ENCODE peak calls at places on chromosomes 2 and 18, in five cellular contexts. One of them, this sample, is unnamed. For H3K4me1, the result is how much of the 10 kb centered on the place peaks cover.

GRCh38 chr2:190911813-190912212 is 31.2 kb downstream of the GLS start:
- DNase-seq in right lobe of liver: no peak
- DNase-seq in transverse colon: no peak
- DNase-seq in vagina: no peak
- DNase-seq in breast epithelium: no peak
- DNase-seq in this sample: no peak

GRCh38 chr2:119544075-119545031 is at the start of gene CFAP221:
- DNase-seq in transverse colon: peak
- DNase-seq in breast epithelium: peak
- DNase-seq in vagina: no peak
- DNase-seq in right lobe of liver: peak
- DNase-seq in this sample: peak

GRCh38 chr18:23422751-23423418 is 30.2 kb upstream of the RIOK3 start:
- DNase-seq in transverse colon: peak
- DNase-seq in vagina: no peak
- DNase-seq in right lobe of liver: no peak
- DNase-seq in breast epithelium: peak
- DNase-seq in this sample: peak

GRCh38 chr2:203782262-203782976 is 76.0 kb downstream of the CD28 start:
- DNase-seq in transverse colon: peak
- DNase-seq in right lobe of liver: no peak
- DNase-seq in breast epithelium: no peak
- DNase-seq in vagina: no peak
- DNase-seq in this sample: peak

GRCh38 chr2:106011380-106011779 is 182.7 kb downstream of the UXS1 start:
- DNase-seq in transverse colon: no peak
- DNase-seq in vagina: no peak
- DNase-seq in breast epithelium: no peak
- DNase-seq in right lobe of liver: no peak
- DNase-seq in this sample: no peak

GRCh38 chr2:85017436-85018048 is 46.6 kb downstream of the KCMF1 start:
- DNase-seq in vagina: no peak
- DNase-seq in right lobe of liver: no peak
- DNase-seq in breast epithelium: no peak
- DNase-seq in transverse colon: no peak
- DNase-seq in this sample: no peak

GRCh38 chr2:123771928-123772632 is 253.0 kb upstream of the CNTNAP5 start:
- DNase-seq in vagina: no peak
- DNase-seq in breast epithelium: no peak
- DNase-seq in transverse colon: no peak
- DNase-seq in right lobe of liver: no peak
- DNase-seq in this sample: no peak

GRCh38 chr18:55220523-55220922 is 261.3 kb upstream of the CCDC68 start:
- DNase-seq in transverse colon: no peak
- DNase-seq in right lobe of liver: no peak
- DNase-seq in breast epithelium: no peak
- DNase-seq in vagina: no peak
- DNase-seq in this sample: no peak

GRCh38 chr2:169071455-169071854 is 2.1 kb downstream of the DHRS9 start:
- DNase-seq in transverse colon: no peak
- DNase-seq in right lobe of liver: no peak
- DNase-seq in breast epithelium: no peak
- DNase-seq in vagina: no peak
- DNase-seq in this sample: no peak

GRCh38 chr2:177282101-177282573 is 17.6 kb upstream of the NFE2L2 start:
- DNase-seq in breast epithelium: no peak
- DNase-seq in vagina: no peak
- DNase-seq in right lobe of liver: peak
- DNase-seq in transverse colon: no peak
- DNase-seq in this sample: peak

GRCh38 chr2:168526641-168527040 is 70.6 kb downstream of the CERS6 start:
- DNase-seq in transverse colon: no peak
- DNase-seq in right lobe of liver: no peak
- DNase-seq in vagina: peak
- DNase-seq in breast epithelium: no peak
- DNase-seq in this sample: no peak

GRCh38 chr2:24833821-24834732 is 40.9 kb downstream of the CENPO start:
- DNase-seq in right lobe of liver: no peak
- DNase-seq in transverse colon: no peak
- DNase-seq in breast epithelium: no peak
- DNase-seq in vagina: no peak
- DNase-seq in this sample: no peak

GRCh38 chr2:131039101-131039440 is 54.2 kb downstream of the FAM168B start:
- DNase-seq in vagina: no peak
- DNase-seq in right lobe of liver: no peak
- DNase-seq in breast epithelium: no peak
- DNase-seq in transverse colon: no peak
- DNase-seq in this sample: no peak

GRCh38 chr2:10428936-10429335 is 19.2 kb downstream of the ODC1 start:
- DNase-seq in transverse colon: no peak
- DNase-seq in breast epithelium: no peak
- DNase-seq in right lobe of liver: no peak
- DNase-seq in vagina: no peak
- DNase-seq in this sample: no peak

GRCh38 chr2:109614715-109615636 is 812 bp downstream of the SOWAHC start:
- DNase-seq in right lobe of liver: peak
- DNase-seq in vagina: no peak
- DNase-seq in transverse colon: peak
- DNase-seq in breast epithelium: peak
- DNase-seq in this sample: peak

GRCh38 chr2:195330513-195330956 is 326.5 kb upstream of the SLC39A10 start:
- DNase-seq in vagina: no peak
- DNase-seq in right lobe of liver: no peak
- DNase-seq in breast epithelium: no peak
- DNase-seq in transverse colon: no peak
- DNase-seq in this sample: no peak

GRCh38 chr2:46818141-46818552 is 97.5 kb downstream of the MCFD2 start:
- DNase-seq in vagina: no peak
- DNase-seq in breast epithelium: peak
- DNase-seq in right lobe of liver: no peak
- DNase-seq in transverse colon: peak
- DNase-seq in this sample: peak

GRCh38 chr2:168344706-168345105 is 97.3 kb upstream of the STK39 start:
- DNase-seq in right lobe of liver: no peak
- DNase-seq in vagina: no peak
- DNase-seq in transverse colon: no peak
- DNase-seq in breast epithelium: no peak
- DNase-seq in this sample: no peak

GRCh38 chr2:15984367-15985255 is 44.3 kb downstream of the MYCN start:
- DNase-seq in transverse colon: no peak
- DNase-seq in breast epithelium: no peak
- DNase-seq in right lobe of liver: no peak
- DNase-seq in vagina: no peak
- DNase-seq in this sample: peak

GRCh38 chr2:199160677-199161465 is 296.9 kb downstream of the SATB2 start:
- DNase-seq in transverse colon: no peak
- DNase-seq in right lobe of liver: no peak
- DNase-seq in vagina: no peak
- DNase-seq in breast epithelium: no peak
- DNase-seq in this sample: no peak

GRCh38 chr2:176473177-176473576 is 203.9 kb downstream of the MTX2 start:
- DNase-seq in vagina: no peak
- DNase-seq in right lobe of liver: peak
- DNase-seq in transverse colon: peak
- DNase-seq in breast epithelium: peak
- DNase-seq in this sample: peak

GRCh38 chr18:23433360-23433759 is 19.7 kb upstream of the RIOK3 start:
- DNase-seq in vagina: no peak
- DNase-seq in transverse colon: peak
- DNase-seq in right lobe of liver: no peak
- DNase-seq in breast epithelium: no peak
- DNase-seq in this sample: no peak

GRCh38 chr2:173881466-173881865 is 83.7 kb downstream of the SP3 start:
- DNase-seq in breast epithelium: no peak
- DNase-seq in vagina: peak
- DNase-seq in right lobe of liver: no peak
- DNase-seq in transverse colon: peak
- DNase-seq in this sample: peak

GRCh38 chr2:112644933-112645395 is 775 bp upstream of the SLC20A1 start:
- DNase-seq in breast epithelium: no peak
- DNase-seq in transverse colon: no peak
- DNase-seq in right lobe of liver: no peak
- DNase-seq in vagina: no peak
- DNase-seq in this sample: no peak

GRCh38 chr2:118683460-118683859 is 164.0 kb downstream of the EN1 start:
- DNase-seq in right lobe of liver: no peak
- DNase-seq in breast epithelium: no peak
- DNase-seq in vagina: no peak
- DNase-seq in transverse colon: no peak
- DNase-seq in this sample: no peak

GRCh38 chr2:51027968-51028367 is 4.0 kb downstream of the NRXN1 start:
- DNase-seq in transverse colon: no peak
- DNase-seq in vagina: no peak
- DNase-seq in breast epithelium: no peak
- DNase-seq in right lobe of liver: peak
- DNase-seq in this sample: no peak

GRCh38 chr2:51027442-51027841 is 4.5 kb downstream of the NRXN1 start:
- DNase-seq in right lobe of liver: peak
- DNase-seq in transverse colon: no peak
- DNase-seq in vagina: no peak
- DNase-seq in breast epithelium: no peak
- DNase-seq in this sample: no peak

GRCh38 chr2:51028829-51029228 is 3.1 kb downstream of the NRXN1 start:
- DNase-seq in breast epithelium: no peak
- DNase-seq in vagina: no peak
- DNase-seq in transverse colon: no peak
- DNase-seq in right lobe of liver: no peak
- DNase-seq in this sample: no peak

GRCh38 chr2:51031004-51031791 is 734 bp downstream of the NRXN1 start:
- DNase-seq in breast epithelium: no peak
- DNase-seq in vagina: no peak
- DNase-seq in transverse colon: no peak
- DNase-seq in right lobe of liver: no peak
- DNase-seq in this sample: no peak

GRCh38 chr2:51032748-51033355 is 920 bp upstream of the NRXN1 start:
- DNase-seq in vagina: no peak
- DNase-seq in right lobe of liver: no peak
- DNase-seq in breast epithelium: no peak
- DNase-seq in transverse colon: no peak
- DNase-seq in this sample: no peak
- H3K4me3 ChIP-seq in vagina: no peak
- H3K4me3 ChIP-seq in right lobe of liver: no peak
- H3K4me3 ChIP-seq in breast epithelium: peak
- H3K4me3 ChIP-seq in transverse colon: no peak
- H3K4me3 ChIP-seq in this sample: no peak

GRCh38 chr2:74421248-74421870 is at the start of the genes C2orf81 and WDR54:
- DNase-seq in right lobe of liver: peak
- DNase-seq in vagina: no peak
- DNase-seq in breast epithelium: peak
- DNase-seq in transverse colon: peak
- DNase-seq in this sample: peak
- TF ChIP-seq POLR2A in right lobe of liver: peak
- TF ChIP-seq POLR2A in vagina: no peak
- TF ChIP-seq POLR2A in breast epithelium: peak
- TF ChIP-seq POLR2A in transverse colon: peak
- TF ChIP-seq POLR2A in this sample: no peak

GRCh38 chr2:54206596-54206995 is 49.4 kb downstream of the TSPYL6 start:
- DNase-seq in right lobe of liver: no peak
- DNase-seq in breast epithelium: no peak
- DNase-seq in vagina: no peak
- DNase-seq in transverse colon: no peak
- DNase-seq in this sample: no peak

GRCh38 chr2:54209379-54209778 is 46.6 kb downstream of the TSPYL6 start:
- DNase-seq in transverse colon: no peak
- DNase-seq in breast epithelium: no peak
- DNase-seq in vagina: no peak
- DNase-seq in right lobe of liver: no peak
- DNase-seq in this sample: no peak

GRCh38 chr2:54212456-54212855 is 43.6 kb downstream of the TSPYL6 start:
- DNase-seq in right lobe of liver: no peak
- DNase-seq in transverse colon: no peak
- DNase-seq in breast epithelium: no peak
- DNase-seq in vagina: no peak
- DNase-seq in this sample: no peak

GRCh38 chr2:54207666-54208195 is 48.3 kb downstream of the TSPYL6 start:
- DNase-seq in vagina: no peak
- DNase-seq in transverse colon: no peak
- DNase-seq in breast epithelium: no peak
- DNase-seq in right lobe of liver: no peak
- DNase-seq in this sample: no peak

GRCh38 chr2:54208364-54209240 is 47.4 kb downstream of the TSPYL6 start:
- DNase-seq in breast epithelium: no peak
- DNase-seq in vagina: no peak
- DNase-seq in right lobe of liver: no peak
- DNase-seq in transverse colon: no peak
- DNase-seq in this sample: no peak
- H3K4me1 ChIP-seq in breast epithelium: under half
- H3K4me1 ChIP-seq in vagina: under half
- H3K4me1 ChIP-seq in right lobe of liver: under half
- H3K4me1 ChIP-seq in transverse colon: under half
- H3K4me1 ChIP-seq in this sample: under half

DNA sequence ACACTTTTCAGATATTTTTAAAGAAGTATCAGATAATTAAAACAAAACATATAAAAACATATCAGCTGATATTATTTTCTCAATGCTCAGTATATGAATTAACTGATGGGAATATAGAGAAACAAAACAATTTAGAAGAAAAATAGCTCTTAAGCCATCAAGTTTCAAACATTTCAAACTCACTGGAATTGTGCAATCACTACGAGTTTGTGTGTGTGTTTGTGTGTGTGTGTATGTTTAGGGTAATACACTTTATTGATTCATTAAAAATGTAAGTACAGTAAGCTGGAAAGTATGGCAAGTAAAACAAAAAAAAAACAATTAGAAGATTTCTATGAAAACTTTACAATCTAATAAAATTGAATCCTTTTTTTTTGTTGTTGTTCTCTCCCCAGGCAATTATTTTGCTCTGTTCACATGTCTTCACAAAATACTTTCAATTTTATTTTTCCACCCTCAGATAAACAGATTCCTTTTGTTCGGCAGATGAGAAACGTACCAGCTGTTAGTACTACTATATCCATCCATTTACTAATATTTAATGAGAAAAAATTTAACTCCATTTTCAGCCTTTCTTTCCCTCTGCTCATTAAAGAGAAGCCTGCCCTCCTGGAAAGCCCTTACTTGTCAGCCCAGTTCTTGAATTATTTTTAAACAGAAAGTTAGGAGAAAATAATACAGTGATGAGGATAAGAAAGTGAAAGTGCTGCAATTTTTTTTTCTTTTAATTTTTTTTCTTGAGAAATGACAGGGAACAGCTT is 87.6 kb downstream of the SLC8A1 start:
- DNase-seq in right lobe of liver: no peak
- DNase-seq in breast epithelium: no peak
- DNase-seq in transverse colon: no peak
- DNase-seq in vagina: no peak
- DNase-seq in this sample: no peak
- H3K4me3 ChIP-seq in right lobe of liver: no peak
- H3K4me3 ChIP-seq in breast epithelium: peak
- H3K4me3 ChIP-seq in transverse colon: no peak
- H3K4me3 ChIP-seq in vagina: peak
- H3K4me3 ChIP-seq in this sample: no peak

GRCh38 chr2:69642709-69643601 is 584 bp downstream of the AAK1 start:
- DNase-seq in right lobe of liver: peak
- DNase-seq in transverse colon: peak
- DNase-seq in vagina: no peak
- DNase-seq in breast epithelium: peak
- DNase-seq in this sample: peak
- TF ChIP-seq POLR2A in right lobe of liver: no peak
- TF ChIP-seq POLR2A in transverse colon: no peak
- TF ChIP-seq POLR2A in vagina: no peak
- TF ChIP-seq POLR2A in breast epithelium: no peak
- TF ChIP-seq POLR2A in this sample: peak

This sample was measured in thyroid gland.